ENCODE peak calls at places on chromosomes 7 and 10, in nine cellular contexts. L is foreskin fibroblast, Y is body of pancreas, S is mammary epithelial cell, R is astrocyte of the spinal cord, H is astrocyte, Z is mesothelial cell of epicardium, O is fibroblast of pulmonary artery, N is AG09309. B is an unnamed sample.

GRCh38 chr10:132684164-132684891 is 101.6 kb downstream of the NKX6-2 start:
- DNase-seq in L (peak; percentile 64), Y (peak; percentile 26), S (peak; percentile 59), R (peak; percentile 20), H (peak; percentile 47), Z (no peak), O (no peak), N (no peak), B (peak; percentile 50)

GRCh38 chr10:69361303-69361614 is 55.5 kb downstream of the TACR2 start:
- DNase-seq in L (no peak), Y (peak; percentile 94), S (no peak), R (no peak), H (no peak), Z (no peak), O (no peak), N (no peak), B (no peak)

GRCh38 chr7:154913645-154914579 is 89.0 kb downstream of the PAXIP1 start:
- DNase-seq in L (peak; percentile 61), Y (peak; percentile 92), S (peak; percentile 60), R (peak; percentile 68), H (peak; percentile 16), Z (peak; percentile 71), O (peak; percentile 72), N (no peak), B (peak; percentile 60)

GRCh38 chr7:45225560-45226335 is 68.2 kb downstream of the RAMP3 start:
- DNase-seq in L (no peak), Y (no peak), S (no peak), R (no peak), H (no peak), Z (no peak), O (no peak), N (no peak), B (no peak)

GRCh38 chr7:149257146-149257545 is 4.8 kb upstream of the ZNF783 start:
- DNase-seq in L (peak; percentile 14), Y (no peak), S (peak; percentile 40), R (no peak), H (no peak), Z (no peak), O (peak; percentile 11), N (no peak), B (peak; percentile 62)

GRCh38 chr7:29045258-29046095 is 87.3 kb upstream of the TRIL start:
- DNase-seq in L (no peak), Y (no peak), S (no peak), R (no peak), H (no peak), Z (no peak), O (no peak), N (no peak), B (no peak)

GRCh38 chr10:113300628-113301027 is 252.2 kb upstream of the HABP2 start:
- DNase-seq in L (no peak), Y (no peak), S (no peak), R (peak; percentile 10), H (no peak), Z (no peak), O (no peak), N (no peak), B (no peak)

GRCh38 chr7:90599892-90600555 is 3.9 kb downstream of the CDK14 start:
- DNase-seq in L (no peak), Y (no peak), S (no peak), R (no peak), H (no peak), Z (no peak), O (peak; percentile 74), N (no peak), B (no peak)

GRCh38 chr10:75483188-75483587 is 51.8 kb downstream of the LRMDA start:
- DNase-seq in L (no peak), Y (no peak), S (no peak), R (no peak), H (no peak), Z (no peak), O (no peak), N (no peak), B (no peak)

GRCh38 chr10:36441557-36441956 is 683.8 kb upstream of the ANKRD30A start:
- DNase-seq in L (no peak), Y (no peak), S (no peak), R (no peak), H (peak; percentile 35), Z (no peak), O (peak; percentile 51), N (no peak), B (no peak)

GRCh38 chr10:96740579-96741281 is 20.4 kb upstream of the PIK3AP1 start:
- DNase-seq in L (no peak), Y (no peak), S (no peak), R (no peak), H (no peak), Z (no peak), O (peak; percentile 10), N (no peak), B (no peak)

GRCh38 chr7:39733881-39734571 is 110.7 kb downstream of the RALA start:
- DNase-seq in L (peak; percentile 77), Y (no peak), S (peak; percentile 83), R (peak; percentile 87), H (peak; percentile 94), Z (no peak), O (peak; percentile 81), N (no peak), B (peak; percentile 87)

GRCh38 chr7:36651404-36651803 is 72.9 kb downstream of the AOAH start:
- DNase-seq in L (peak; percentile 50), Y (no peak), S (peak; percentile 73), R (peak; percentile 69), H (peak; percentile 67), Z (no peak), O (peak; percentile 77), N (peak; percentile 74), B (peak; percentile 0)

GRCh38 chr10:102753724-102754123 is 10.0 kb downstream of the WBP1L start:
- DNase-seq in L (no peak), Y (no peak), S (no peak), R (no peak), H (no peak), Z (no peak), O (no peak), N (no peak), B (no peak)

GRCh38 chr7:104700336-104700735 is 313.7 kb upstream of the KMT2E start:
- DNase-seq in L (no peak), Y (no peak), S (no peak), R (no peak), H (no peak), Z (no peak), O (no peak), N (no peak), B (no peak)

GRCh38 chr7:68074242-68074641 is 1077.6 kb downstream of the TYW1 start:
- DNase-seq in L (no peak), Y (no peak), S (no peak), R (no peak), H (no peak), Z (no peak), O (no peak), N (no peak), B (no peak)

GRCh38 chr7:27199820-27200760 is at the start of gene HOXA13:
- DNase-seq in L (peak; percentile 82), Y (no peak), S (peak; percentile 24), R (no peak), H (no peak), Z (no peak), O (no peak), N (no peak), B (no peak)

GRCh38 chr10:50497758-50498157 is 126.0 kb downstream of the SGMS1 start:
- DNase-seq in L (peak; percentile 21), Y (no peak), S (peak; percentile 84), R (peak; percentile 68), H (peak; percentile 84), Z (no peak), O (peak; percentile 50), N (peak; percentile 13), B (peak; percentile 59)

GRCh38 chr10:114486938-114487814 is 82.9 kb upstream of the AFAP1L2 start:
- DNase-seq in L (peak; percentile 12), Y (no peak), S (peak; percentile 84), R (peak; percentile 69), H (peak; percentile 45), Z (no peak), O (no peak), N (no peak), B (no peak)
- TF ChIP-seq CTCF in L (no peak), Y (no peak), S (peak; percentile 24), R (no peak), H (no peak), Z (no peak), O (no peak), N (no peak), B (peak; percentile 35)

GRCh38 chr10:118033905-118034304 is 12.8 kb downstream of the RAB11FIP2 start:
- DNase-seq in L (no peak), Y (no peak), S (no peak), R (no peak), H (no peak), Z (no peak), O (peak; percentile 96), N (no peak), B (no peak)
- TF ChIP-seq CTCF in L (no peak), Y (no peak), S (no peak), R (no peak), H (no peak), Z (no peak), O (peak; percentile 38), N (no peak), B (no peak)

GRCh38 chr7:34425194-34425593 is 232.8 kb upstream of the NPSR1 start:
- DNase-seq in L (no peak), Y (no peak), S (no peak), R (no peak), H (no peak), Z (no peak), O (no peak), N (no peak), B (no peak)

GRCh38 chr7:34425631-34426384 is 232.2 kb upstream of the NPSR1 start:
- DNase-seq in L (no peak), Y (no peak), S (no peak), R (no peak), H (no peak), Z (no peak), O (peak; percentile 45), N (no peak), B (no peak)

DNA sequence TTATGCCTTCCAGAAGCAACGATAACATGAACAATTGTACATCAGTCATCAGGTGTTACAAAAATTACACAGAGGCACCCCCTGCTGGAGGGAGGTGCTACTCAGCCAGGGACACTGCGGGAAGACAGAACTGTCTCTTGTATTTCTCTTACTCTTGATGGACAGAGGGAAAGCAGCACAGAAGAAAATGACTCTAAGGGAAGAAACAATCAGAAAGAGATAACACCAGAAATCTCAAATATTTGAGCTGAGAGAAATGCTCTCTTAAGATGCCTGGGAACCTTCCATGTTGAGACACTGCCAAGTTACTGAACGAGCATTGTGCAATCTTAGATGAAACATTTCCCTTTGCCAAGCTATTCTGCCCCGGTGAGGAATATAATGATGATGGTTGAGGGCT is 227.6 kb upstream of the NPSR1 start:
- DNase-seq in L (peak; percentile 25), Y (no peak), S (peak; percentile 55), R (peak; percentile 52), H (peak; percentile 67), Z (no peak), O (peak; percentile 95), N (peak; percentile 51), B (peak; percentile 35)
- TF ChIP-seq CTCF in L (peak; percentile 67), Y (no peak), S (peak; percentile 93), R (peak; percentile 51), H (peak; percentile 52), Z (no peak), O (peak; percentile 76), N (peak; percentile 65), B (peak; percentile 86)

DNA sequence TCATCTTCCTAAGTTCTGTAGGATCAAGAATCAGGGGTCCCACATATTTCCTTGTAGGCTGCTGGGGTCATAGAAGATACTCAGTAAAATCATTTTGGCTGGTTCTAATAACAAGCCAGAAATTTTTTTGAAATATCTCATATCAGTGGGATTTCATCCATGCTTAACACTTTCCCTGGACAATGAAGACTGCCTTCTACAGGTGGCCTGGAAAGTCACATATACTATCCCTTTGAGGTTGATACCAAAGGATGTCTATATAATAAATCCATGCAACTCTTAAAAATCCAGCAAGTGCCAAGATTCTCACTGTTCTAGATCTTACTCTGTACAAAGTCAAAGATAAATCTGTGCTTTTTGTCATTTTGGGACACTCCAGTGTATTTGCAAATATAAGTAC is 225.8 kb upstream of the NEBL start:
- DNase-seq in L (no peak), Y (no peak), S (no peak), R (no peak), H (no peak), Z (no peak), O (no peak), N (no peak), B (no peak)
- TF ChIP-seq CTCF in L (peak; percentile 63), Y (no peak), S (no peak), R (no peak), H (no peak), Z (no peak), O (no peak), N (no peak), B (no peak)

B was measured in HFFc6.